ENCODE peak calls at places on chromosomes 16 and 17, in eight cellular contexts. A is HS-5, F is DMS53, U is SJCRH30, E is glutamatergic neuron, G is endodermal cell, K is NCI-H460, L is AML-193. Y is an unnamed sample.

GRCh38 chr17:58232707-58233156 is 5.7 kb upstream of the LPO start:
- DNase-seq in A (peak), F (no peak), U (no peak), E (no peak), G (peak), K (no peak), L (peak), Y (no peak)

GRCh38 chr16:15958703-15959348 is 9.4 kb downstream of the ABCC1 start:
- DNase-seq in A (no peak), F (no peak), U (no peak), E (no peak), G (no peak), K (no peak), L (no peak), Y (no peak)

GRCh38 chr17:63015824-63016223 is 49.8 kb downstream of the TANC2 start:
- DNase-seq in A (no peak), F (no peak), U (no peak), E (no peak), G (no peak), K (no peak), L (no peak), Y (no peak)

GRCh38 chr16:47853635-47854034 is 302.2 kb downstream of the ABCC12 start:
- DNase-seq in A (no peak), F (peak), U (no peak), E (no peak), G (no peak), K (no peak), L (no peak), Y (no peak)

GRCh38 chr17:75864448-75864871 is 9.3 kb upstream of the WBP2 start:
- DNase-seq in A (no peak), F (peak), U (peak), E (no peak), G (peak), K (no peak), L (no peak), Y (peak)

GRCh38 chr16:72372082-72372615 is 200.2 kb upstream of the PMFBP1 start:
- DNase-seq in A (no peak), F (no peak), U (no peak), E (no peak), G (no peak), K (no peak), L (no peak), Y (no peak)

GRCh38 chr16:27436065-27436464 is 34.1 kb downstream of the IL21R start:
- DNase-seq in A (no peak), F (no peak), U (no peak), E (peak), G (peak), K (no peak), L (no peak), Y (no peak)

GRCh38 chr17:10837987-10838386 is at the start of gene PIRT:
- DNase-seq in A (no peak), F (no peak), U (no peak), E (no peak), G (no peak), K (no peak), L (no peak), Y (no peak)

GRCh38 chr16:88920618-88921602 is 54.5 kb upstream of the PABPN1L start:
- DNase-seq in A (no peak), F (peak), U (peak), E (peak), G (no peak), K (no peak), L (no peak), Y (peak)

GRCh38 chr17:44159519-44160210 is 10.8 kb upstream of the ASB16 start:
- DNase-seq in A (no peak), F (no peak), U (no peak), E (no peak), G (no peak), K (no peak), L (no peak), Y (no peak)

GRCh38 chr17:1252203-1252608 is 18.0 kb upstream of the BHLHA9 start:
- DNase-seq in A (no peak), F (no peak), U (no peak), E (no peak), G (no peak), K (no peak), L (no peak), Y (no peak)

GRCh38 chr16:85611455-85612190 is 1.5 kb upstream of the GSE1 start:
- DNase-seq in A (peak), F (peak), U (peak), E (peak), G (peak), K (peak), L (peak), Y (peak)

GRCh38 chr17:17503566-17504130 is 7.5 kb upstream of the RASD1 start:
- DNase-seq in A (no peak), F (no peak), U (no peak), E (peak), G (no peak), K (no peak), L (no peak), Y (no peak)

GRCh38 chr16:2529061-2529931 is 1.9 kb downstream of the CEMP1 start:
- DNase-seq in A (no peak), F (peak), U (no peak), E (no peak), G (peak), K (no peak), L (no peak), Y (no peak)

GRCh38 chr16:74998481-74999207 is at the start of gene ZNRF1:
- DNase-seq in A (peak), F (peak), U (peak), E (peak), G (peak), K (peak), L (peak), Y (peak)

GRCh38 chr17:45144199-45145034 is 3.9 kb upstream of the HEXIM1 start:
- DNase-seq in A (no peak), F (peak), U (no peak), E (peak), G (peak), K (no peak), L (no peak), Y (no peak)

GRCh38 chr17:57553991-57554825 is 190.9 kb downstream of the CCDC182 start:
- DNase-seq in A (no peak), F (peak), U (peak), E (peak), G (peak), K (no peak), L (no peak), Y (peak)

GRCh38 chr17:304461-304860 is 48.1 kb downstream of the RPH3AL start:
- DNase-seq in A (no peak), F (no peak), U (no peak), E (no peak), G (peak), K (no peak), L (no peak), Y (no peak)

GRCh38 chr16:13478991-13479390 is 441.0 kb upstream of the ERCC4 start:
- DNase-seq in A (no peak), F (no peak), U (no peak), E (no peak), G (no peak), K (no peak), L (no peak), Y (no peak)

GRCh38 chr16:7345423-7345822 is 12.8 kb downstream of the RBFOX1 start:
- DNase-seq in A (no peak), F (no peak), U (peak), E (no peak), G (no peak), K (no peak), L (no peak), Y (no peak)